ENCODE peak calls at places on chromosome 16, in six cellular contexts. T, D, J, F, R and B are unnamed samples. For H3K9me3, the result is how much of the 10 kb centered on the place peaks cover.

GRCh38 chr16:719815-720506 is 985 bp upstream of the ANTKMT start:
- DNase-seq in T (no peak), D (no peak), J (no peak), F (no peak), R (peak), B (peak)

GRCh38 chr16:31008154-31008950 is 2.1 kb downstream of the STX1B start:
- DNase-seq in T (no peak), D (no peak), J (no peak), F (peak), R (no peak), B (no peak)

GRCh38 chr16:56985288-56985961 is 3.9 kb upstream of the NLRC5 start:
- DNase-seq in T (no peak), D (peak), J (peak), F (peak), R (peak), B (no peak)

GRCh38 chr16:87160752-87161337 is 156.3 kb downstream of the C16orf95 start:
- DNase-seq in T (no peak), D (no peak), J (no peak), F (no peak), R (no peak), B (no peak)

GRCh38 chr16:318628-319027 is 33.9 kb downstream of the AXIN1 start:
- DNase-seq in T (no peak), D (no peak), J (no peak), F (no peak), R (peak), B (no peak)

GRCh38 chr16:65414284-65414984 is 292.6 kb upstream of the CDH11 start:
- DNase-seq in T (no peak), D (peak), J (no peak), F (peak), R (no peak), B (no peak)

GRCh38 chr16:26665166-26665939 is 401.4 kb upstream of the C16orf82 start:
- DNase-seq in T (no peak), D (no peak), J (no peak), F (no peak), R (no peak), B (no peak)

GRCh38 chr16:12801511-12802042 is 2.1 kb downstream of the CPPED1 start:
- DNase-seq in T (no peak), D (no peak), J (peak), F (no peak), R (no peak), B (no peak)

GRCh38 chr16:87665193-87665592 is 62.9 kb downstream of the JPH3 start:
- DNase-seq in T (no peak), D (no peak), J (no peak), F (no peak), R (no peak), B (no peak)

GRCh38 chr16:11224894-11225676 is 30.9 kb downstream of the SOCS1 start:
- DNase-seq in T (no peak), D (no peak), J (no peak), F (no peak), R (no peak), B (peak)

GRCh38 chr16:424033-424622 is 1.3 kb upstream of the RAB11FIP3 start:
- DNase-seq in T (no peak), D (peak), J (peak), F (peak), R (no peak), B (no peak)

GRCh38 chr16:13543850-13544249 is 376.1 kb upstream of the ERCC4 start:
- DNase-seq in T (no peak), D (no peak), J (no peak), F (no peak), R (peak), B (no peak)

GRCh38 chr16:56801762-56802161 is 63.2 kb upstream of the SLC12A3 start:
- DNase-seq in T (no peak), D (no peak), J (no peak), F (no peak), R (no peak), B (no peak)

GRCh38 chr16:16045879-16046278 is 96.5 kb downstream of the ABCC1 start:
- DNase-seq in T (no peak), D (no peak), J (no peak), F (no peak), R (peak), B (no peak)

GRCh38 chr16:70591609-70592008 is 54.8 kb upstream of the IL34 start:
- DNase-seq in T (no peak), D (peak), J (no peak), F (no peak), R (no peak), B (no peak)

GRCh38 chr16:11138769-11139623 is 117.0 kb downstream of the SOCS1 start:
- DNase-seq in T (no peak), D (no peak), J (no peak), F (no peak), R (no peak), B (no peak)

GRCh38 chr16:25691519-25692091 is at the start of gene HS3ST4:
- DNase-seq in T (no peak), D (peak), J (no peak), F (no peak), R (peak), B (no peak)

GRCh38 chr16:35711435-35711834 is 2252.0 kb downstream of the TP53TG3F start:
- DNase-seq in T (no peak), D (no peak), J (no peak), F (no peak), R (no peak), B (no peak)

GRCh38 chr16:11300560-11300892 is 19.4 kb upstream of the PRM1 start:
- DNase-seq in T (no peak), D (no peak), J (no peak), F (no peak), R (no peak), B (no peak)

GRCh38 chr16:65062736-65063583 is 58.9 kb downstream of the CDH11 start:
- DNase-seq in T (no peak), D (no peak), J (no peak), F (no peak), R (no peak), B (no peak)

GRCh38 chr16:57258910-57259475 is 13.9 kb downstream of the ARL2BP start:
- DNase-seq in T (peak), D (no peak), J (peak), F (no peak), R (no peak), B (no peak)

GRCh38 chr16:56202036-56202435 is 10.7 kb downstream of the GNAO1 start:
- DNase-seq in T (no peak), D (no peak), J (no peak), F (no peak), R (no peak), B (peak)

GRCh38 chr16:85699628-85700027 is 10.9 kb upstream of the GINS2 start:
- DNase-seq in T (no peak), D (no peak), J (no peak), F (no peak), R (no peak), B (no peak)

GRCh38 chr16:57590654-57591085 is 37.8 kb upstream of the ADGRG1 start:
- DNase-seq in T (no peak), D (peak), J (no peak), F (no peak), R (no peak), B (no peak)

GRCh38 chr16:12294471-12294870 is 317.9 kb downstream of the SNX29 start:
- DNase-seq in T (no peak), D (no peak), J (no peak), F (no peak), R (peak), B (no peak)

GRCh38 chr16:57539072-57539796 is 2.9 kb upstream of the CCDC102A start:
- DNase-seq in T (no peak), D (no peak), J (no peak), F (no peak), R (no peak), B (no peak)

GRCh38 chr16:82081271-82081670 is 46.2 kb downstream of the HSD17B2 start:
- DNase-seq in T (no peak), D (no peak), J (no peak), F (no peak), R (no peak), B (no peak)

GRCh38 chr16:82082097-82082496 is 47.0 kb downstream of the HSD17B2 start:
- DNase-seq in T (no peak), D (no peak), J (no peak), F (no peak), R (no peak), B (no peak)

GRCh38 chr16:82082543-82083244 is 47.6 kb downstream of the HSD17B2 start:
- DNase-seq in T (no peak), D (peak), J (no peak), F (no peak), R (no peak), B (peak)

GRCh38 chr16:82078125-82078524 is 43.1 kb downstream of the HSD17B2 start:
- DNase-seq in T (no peak), D (no peak), J (no peak), F (no peak), R (no peak), B (no peak)

DNA sequence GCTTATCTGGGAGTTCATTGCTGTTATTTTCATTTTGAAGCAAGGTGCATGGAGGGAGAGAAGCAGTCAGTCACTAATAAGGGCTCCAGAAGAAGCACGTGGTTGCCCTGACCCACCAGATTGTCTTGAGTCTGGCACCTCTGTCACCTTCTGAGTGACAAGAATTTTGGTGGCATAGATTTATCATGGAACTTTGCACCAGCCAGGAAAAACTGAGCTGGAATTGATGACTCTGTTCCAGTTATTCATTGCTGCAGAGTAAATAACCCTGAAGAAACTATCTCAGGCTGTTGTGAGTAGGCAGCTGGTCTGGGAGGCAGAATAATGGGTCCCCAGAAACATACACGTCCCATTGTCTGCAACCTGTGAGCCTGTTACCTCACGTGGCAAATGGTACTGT is 44.8 kb downstream of the HSD17B2 start:
- DNase-seq in T (no peak), D (no peak), J (no peak), F (no peak), R (no peak), B (no peak)
- H3K9me3 ChIP-seq in T (under half), D (under half), J (under half), F (under half), R (under half), B (under half)

DNA sequence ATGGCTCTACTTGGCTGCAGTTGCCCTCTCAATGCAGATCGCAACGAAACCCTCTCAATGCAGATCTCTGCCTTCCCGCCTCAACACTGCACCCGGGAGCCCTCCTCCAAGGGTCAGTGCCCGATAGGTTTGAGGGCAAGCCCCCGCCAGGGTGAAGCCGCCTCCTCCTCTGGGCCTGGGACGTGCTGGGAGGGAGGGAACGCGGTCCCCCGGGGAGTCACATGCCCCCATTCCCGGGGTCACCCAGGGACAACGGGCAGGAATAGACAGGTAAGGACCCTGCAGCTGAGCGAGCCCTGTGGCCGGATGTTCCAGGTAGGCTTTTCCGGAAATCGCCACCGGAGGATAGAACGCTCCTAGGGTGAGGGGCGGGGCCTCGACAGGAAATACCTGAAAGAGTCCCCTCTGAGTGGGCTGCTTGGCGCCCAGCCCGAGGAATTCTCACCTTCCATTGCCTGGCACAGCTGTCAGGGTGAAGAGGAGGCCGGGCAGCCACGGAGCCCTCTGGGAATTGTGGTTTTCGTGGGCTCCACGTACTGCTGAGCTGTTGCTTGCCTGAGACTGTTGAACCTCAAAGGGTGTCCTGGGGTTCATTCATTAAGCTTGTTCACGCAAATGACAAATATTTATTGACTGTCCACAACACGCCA is 12.8 kb downstream of the ZNF174 start:
- DNase-seq in T (no peak), D (no peak), J (no peak), F (no peak), R (peak), B (peak)
- H3K9me3 ChIP-seq in T (under half), D (under half), J (half or more), F (half or more), R (under half), B (under half)

GRCh38 chr16:79267781-79268180 is 332.8 kb downstream of the MAF start:
- DNase-seq in T (no peak), D (no peak), J (no peak), F (no peak), R (peak), B (no peak)

GRCh38 chr16:79269211-79269863 is 331.2 kb downstream of the MAF start:
- DNase-seq in T (no peak), D (no peak), J (no peak), F (no peak), R (no peak), B (peak)

GRCh38 chr16:79265701-79266100 is 334.8 kb downstream of the MAF start:
- DNase-seq in T (no peak), D (no peak), J (no peak), F (no peak), R (no peak), B (no peak)

GRCh38 chr16:79264237-79265104 is 336.1 kb downstream of the MAF start:
- DNase-seq in T (no peak), D (no peak), J (no peak), F (no peak), R (no peak), B (no peak)

GRCh38 chr16:79267146-79267545 is 333.4 kb downstream of the MAF start:
- DNase-seq in T (no peak), D (no peak), J (no peak), F (no peak), R (no peak), B (no peak)
- H3K9me3 ChIP-seq in T (under half), D (under half), J (under half), F (half or more), R (under half), B (under half)

DNA sequence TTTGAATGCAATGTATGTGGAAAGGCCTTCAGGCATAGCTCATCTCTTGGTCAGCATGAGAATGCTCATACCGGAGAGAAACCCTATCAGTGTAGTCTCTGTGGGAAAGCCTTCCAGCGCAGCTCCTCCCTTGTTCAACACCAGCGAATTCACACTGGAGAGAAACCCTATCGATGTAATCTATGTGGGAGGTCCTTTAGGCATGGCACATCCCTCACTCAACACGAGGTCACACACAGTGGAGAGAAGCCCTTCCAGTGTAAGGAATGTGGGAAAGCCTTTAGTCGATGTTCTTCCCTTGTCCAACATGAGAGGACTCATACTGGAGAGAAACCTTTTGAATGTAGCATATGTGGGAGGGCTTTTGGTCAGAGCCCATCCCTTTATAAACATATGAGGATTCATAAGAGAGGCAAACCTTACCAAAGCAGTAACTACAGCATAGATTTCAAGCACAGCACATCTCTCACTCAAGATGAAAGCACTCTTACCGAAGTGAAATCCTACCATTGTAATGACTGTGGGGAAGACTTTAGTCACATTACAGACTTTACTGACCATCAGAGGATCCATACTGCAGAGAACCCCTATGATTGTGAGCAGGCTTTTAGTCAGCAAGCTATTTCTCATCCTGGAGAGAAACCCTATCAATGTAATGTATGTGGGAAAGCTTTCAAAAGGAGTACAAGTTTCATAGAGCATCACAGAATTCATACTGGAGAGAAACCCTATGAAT is 24.7 kb downstream of the ZFP90 start:
- DNase-seq in T (no peak), D (no peak), J (no peak), F (no peak), R (no peak), B (no peak)
- H3K9me3 ChIP-seq in T (under half), D (half or more), J (half or more), F (half or more), R (half or more), B (half or more)

DNA sequence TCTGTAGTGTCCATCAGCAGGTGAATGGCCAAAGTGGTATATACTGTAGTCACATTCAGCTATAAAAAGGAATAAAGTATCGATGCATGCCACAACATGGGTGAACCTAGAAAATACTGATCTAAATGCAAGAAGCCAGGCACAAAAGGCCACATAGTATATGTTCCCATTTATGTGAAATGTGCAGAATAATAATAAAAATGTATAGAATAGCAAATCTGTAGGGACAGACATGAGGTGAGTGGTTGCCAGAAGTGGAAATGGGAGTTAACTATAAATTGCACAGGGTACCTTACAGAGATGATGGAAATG is 23.1 kb downstream of the DBNDD1 start:
- DNase-seq in T (no peak), D (no peak), J (no peak), F (no peak), R (no peak), B (no peak)
- H3K9me3 ChIP-seq in T (under half), D (under half), J (under half), F (under half), R (under half), B (under half)

DNA sequence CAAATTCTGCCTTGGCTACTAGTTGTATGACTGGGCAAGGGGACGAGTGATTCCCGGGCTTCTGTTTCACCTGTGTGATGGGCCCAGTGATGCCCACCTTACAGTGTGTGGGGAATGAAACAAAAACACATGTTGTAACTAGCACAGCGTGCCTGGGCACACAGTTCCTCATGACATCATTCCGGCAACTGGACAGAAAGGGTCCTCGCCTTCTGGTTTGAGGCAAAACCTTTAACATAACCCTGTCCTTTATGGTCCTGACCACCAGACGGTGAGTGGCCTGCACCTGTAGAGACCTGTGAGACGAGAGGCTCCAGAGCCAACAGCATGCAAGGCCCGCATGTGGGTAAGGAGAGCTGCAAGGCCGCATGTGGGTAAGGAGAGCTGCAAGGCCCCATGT is 7.7 kb upstream of the SLC38A8 start:
- DNase-seq in T (no peak), D (no peak), J (no peak), F (no peak), R (peak), B (no peak)
- H3K9me3 ChIP-seq in T (under half), D (under half), J (under half), F (under half), R (under half), B (under half)